ENCODE peak calls at places on chromosomes 13 and 19, in eight cellular contexts. X is activated effector memory CD4-positive, alpha-beta T cell treated with anti-CD3 and anti-CD28 coated beads, Interleukin-2, amount 50 U/mL, for 16 hours; N is KBM-7; B is activated naive CD4-positive, alpha-beta T cell treated with anti-CD3 and anti-CD28 coated beads, Interleukin-2, amount 50 U/mL, for 72 hours; H is A549; Q is hypothalamus; P is T-helper 1 cell; Z is substantia nigra. L is an unnamed sample.

GRCh38 chr13:57633950-57634828 is 2.6 kb downstream of the PCDH17 start:
- DNase-seq in Q (peak; percentile 10), P (no peak), B (no peak), Z (peak; percentile 56), H (no peak), N (no peak), X (no peak), L (peak; percentile 59)

GRCh38 chr19:43594710-43595604 is 977 bp downstream of the IRGQ start:
- DNase-seq in Q (no peak), N (peak; percentile 83), Z (no peak), B (peak; percentile 78), X (peak; percentile 89), P (peak; percentile 59), H (peak; percentile 76), L (peak; percentile 84)

GRCh38 chr13:44801990-44802389 is 187.3 kb downstream of the NUFIP1 start:
- DNase-seq in N (peak; percentile 62), Z (no peak), X (no peak), P (no peak), H (peak; percentile 25), B (no peak), Q (no peak), L (no peak)

GRCh38 chr13:107553838-107554237 is 661.5 kb downstream of the LIG4 start:
- DNase-seq in H (no peak), N (no peak), Q (no peak), Z (no peak), P (no peak), B (no peak), X (no peak), L (no peak)

GRCh38 chr19:7874080-7874856 is at the start of gene PRR36:
- DNase-seq in X (no peak), Q (peak; percentile 35), P (no peak), Z (peak; percentile 29), H (peak; percentile 56), N (peak; percentile 27), B (no peak), L (peak; percentile 71)

GRCh38 chr13:39107484-39108040 is 69.3 kb downstream of the NHLRC3 start:
- DNase-seq in X (no peak), N (no peak), P (no peak), Q (no peak), B (no peak), Z (no peak), H (no peak), L (no peak)

GRCh38 chr13:113736258-113736731 is 22.7 kb upstream of the TMEM255B start:
- DNase-seq in P (no peak), Q (no peak), B (no peak), N (no peak), X (no peak), Z (no peak), H (no peak), L (no peak)

GRCh38 chr13:66322193-66322592 is 907.9 kb downstream of the PCDH9 start:
- DNase-seq in X (no peak), P (no peak), Q (no peak), N (no peak), H (no peak), Z (no peak), B (no peak), L (no peak)

GRCh38 chr13:24249586-24249985 is 59.8 kb upstream of the C1QTNF9 start:
- DNase-seq in Z (no peak), X (no peak), B (no peak), P (no peak), H (no peak), Q (no peak), N (no peak), L (no peak)

GRCh38 chr13:95676100-95676774 is 702 bp upstream of the DNAJC3 start:
- DNase-seq in X (no peak), Z (no peak), P (no peak), H (peak; percentile 34), B (no peak), N (peak; percentile 72), Q (no peak), L (no peak)

GRCh38 chr13:28584873-28585317 is 74.0 kb upstream of the POMP start:
- DNase-seq in N (no peak), B (no peak), Q (no peak), Z (no peak), X (no peak), H (no peak), P (no peak), L (peak; percentile 8)

GRCh38 chr13:30159446-30159839 is 147.9 kb downstream of the KATNAL1 start:
- DNase-seq in B (peak; percentile 70), Q (no peak), Z (no peak), N (no peak), X (peak; percentile 73), H (no peak), P (no peak), L (no peak)

GRCh38 chr19:4051175-4052101 is 15.3 kb downstream of the ZBTB7A start:
- DNase-seq in N (no peak), P (no peak), Q (no peak), B (no peak), Z (no peak), H (peak; percentile 39), X (no peak), L (no peak)

GRCh38 chr13:46359731-46360130 is 27.3 kb downstream of the RUBCNL start:
- DNase-seq in H (peak; percentile 14), X (no peak), N (no peak), Q (no peak), P (no peak), B (no peak), Z (no peak), L (no peak)

GRCh38 chr13:98648141-98648540 is 71.2 kb upstream of the STK24 start:
- DNase-seq in P (no peak), N (no peak), B (no peak), Z (no peak), H (no peak), X (no peak), Q (no peak), L (no peak)

GRCh38 chr19:18915639-18916038 is 3.5 kb downstream of the COPE start:
- DNase-seq in P (peak; percentile 16), Z (peak; percentile 67), X (peak; percentile 74), N (peak; percentile 42), B (no peak), H (peak; percentile 68), Q (peak; percentile 49), L (peak; percentile 75)

GRCh38 chr19:49084206-49085019 is 838 bp upstream of the SNRNP70 start:
- DNase-seq in Q (no peak), B (no peak), P (no peak), H (no peak), X (no peak), Z (no peak), N (no peak), L (no peak)

GRCh38 chr19:4077800-4078683 is 11.3 kb upstream of the ZBTB7A start:
- DNase-seq in Z (no peak), N (peak; percentile 69), P (no peak), B (no peak), X (peak; percentile 81), H (no peak), Q (peak; percentile 12), L (peak; percentile 39)

GRCh38 chr19:51676566-51677083 is 16.5 kb upstream of the SPACA6 start:
- DNase-seq in H (no peak), B (no peak), Z (no peak), X (no peak), P (no peak), N (peak; percentile 74), Q (no peak), L (no peak)

GRCh38 chr13:101065314-101065713 is 351.0 kb downstream of the NALCN start:
- DNase-seq in N (no peak), B (no peak), P (no peak), Z (no peak), X (no peak), Q (no peak), H (no peak), L (no peak)

GRCh38 chr13:97191143-97191542 is 31.0 kb upstream of the MBNL2 start:
- DNase-seq in X (no peak), Q (no peak), N (no peak), B (no peak), Z (peak; percentile 6), P (no peak), H (no peak), L (no peak)

GRCh38 chr19:50896591-50897190 is 14.5 kb downstream of the KLK4 start:
- DNase-seq in P (no peak), B (peak; percentile 57), Z (no peak), X (no peak), H (peak; percentile 67), N (peak; percentile 59), Q (no peak), L (no peak)

GRCh38 chr19:40348961-40349507 is 539 bp downstream of the PLD3 start:
- DNase-seq in P (no peak), Q (no peak), Z (no peak), B (no peak), X (no peak), H (peak; percentile 83), N (no peak), L (peak; percentile 44)

GRCh38 chr19:12689581-12690216 is 1.9 kb downstream of the GNG14 start:
- DNase-seq in B (no peak), Q (no peak), Z (no peak), H (no peak), X (no peak), P (no peak), N (no peak), L (no peak)

GRCh38 chr19:35712910-35713845 is 4.6 kb upstream of the KMT2B start:
- DNase-seq in B (peak; percentile 86), Z (no peak), P (no peak), Q (no peak), X (peak; percentile 82), N (no peak), H (no peak), L (no peak)

GRCh38 chr13:91722267-91722884 is 324.0 kb downstream of the GPC5 start:
- DNase-seq in N (peak; percentile 25), Q (no peak), X (no peak), B (no peak), Z (no peak), H (peak; percentile 1), P (no peak), L (peak; percentile 14)

GRCh38 chr13:27455331-27455855 is 5.0 kb upstream of the MTIF3 start:
- DNase-seq in P (no peak), H (no peak), Q (no peak), B (no peak), Z (no peak), N (no peak), X (no peak), L (no peak)

GRCh38 chr13:71865858-71866172 is 1.2 kb downstream of the DACH1 start:
- DNase-seq in P (no peak), H (no peak), Q (no peak), X (no peak), N (peak; percentile 11), B (no peak), Z (no peak), L (peak; percentile 32)

GRCh38 chr13:77457989-77458388 is 77.5 kb upstream of the SCEL start:
- DNase-seq in N (no peak), Q (no peak), Z (no peak), P (no peak), H (no peak), B (no peak), X (no peak), L (no peak)